ENCODE peak calls at places on chromosomes 5 and 9, in seven cellular contexts. One of them, this sample, is unnamed.

GRCh38 chr9:8850916-8851315 is 1051.3 kb upstream of the DMAC1 start:
- DNase-seq in A673: no peak
- DNase-seq in GM12878: no peak
- DNase-seq in HCT116: no peak
- DNase-seq in Peyer's patch: no peak
- DNase-seq in body of pancreas: no peak
- DNase-seq in cardiac muscle cell: peak
- DNase-seq in this sample: no peak

GRCh38 chr9:92564479-92564878 is 28.7 kb upstream of the ECM2 start:
- DNase-seq in A673: no peak
- DNase-seq in GM12878: no peak
- DNase-seq in HCT116: no peak
- DNase-seq in Peyer's patch: no peak
- DNase-seq in body of pancreas: no peak
- DNase-seq in cardiac muscle cell: no peak
- DNase-seq in this sample: no peak

GRCh38 chr9:118583414-118583813 is 785.8 kb downstream of the BRINP1 start:
- DNase-seq in A673: no peak
- DNase-seq in GM12878: no peak
- DNase-seq in HCT116: no peak
- DNase-seq in Peyer's patch: no peak
- DNase-seq in body of pancreas: no peak
- DNase-seq in cardiac muscle cell: no peak
- DNase-seq in this sample: no peak

GRCh38 chr9:135990468-135991429 is 29.6 kb upstream of the UBAC1 start:
- DNase-seq in A673: peak
- DNase-seq in GM12878: no peak
- DNase-seq in HCT116: peak
- DNase-seq in Peyer's patch: peak
- DNase-seq in body of pancreas: peak
- DNase-seq in cardiac muscle cell: peak
- DNase-seq in this sample: no peak

GRCh38 chr5:34684281-34684979 is 28.3 kb downstream of the RAI14 start:
- DNase-seq in A673: peak
- DNase-seq in GM12878: no peak
- DNase-seq in HCT116: peak
- DNase-seq in Peyer's patch: no peak
- DNase-seq in body of pancreas: peak
- DNase-seq in cardiac muscle cell: peak
- DNase-seq in this sample: no peak

GRCh38 chr9:124941689-124942561 is 1.0 kb upstream of the GOLGA1 start:
- DNase-seq in A673: peak
- DNase-seq in GM12878: peak
- DNase-seq in HCT116: peak
- DNase-seq in Peyer's patch: peak
- DNase-seq in body of pancreas: peak
- DNase-seq in cardiac muscle cell: peak
- DNase-seq in this sample: peak

GRCh38 chr5:113256671-113257452 is 177.9 kb downstream of the TSSK1B start:
- DNase-seq in A673: no peak
- DNase-seq in GM12878: no peak
- DNase-seq in HCT116: no peak
- DNase-seq in Peyer's patch: no peak
- DNase-seq in body of pancreas: no peak
- DNase-seq in cardiac muscle cell: no peak
- DNase-seq in this sample: no peak

GRCh38 chr9:112194969-112195431 is 19.9 kb upstream of the SUSD1 start:
- DNase-seq in A673: no peak
- DNase-seq in GM12878: no peak
- DNase-seq in HCT116: no peak
- DNase-seq in Peyer's patch: no peak
- DNase-seq in body of pancreas: no peak
- DNase-seq in cardiac muscle cell: no peak
- DNase-seq in this sample: no peak

GRCh38 chr5:126450388-126450787 is 27.2 kb downstream of the GRAMD2B start:
- DNase-seq in A673: no peak
- DNase-seq in GM12878: no peak
- DNase-seq in HCT116: no peak
- DNase-seq in Peyer's patch: no peak
- DNase-seq in body of pancreas: no peak
- DNase-seq in cardiac muscle cell: no peak
- DNase-seq in this sample: no peak

GRCh38 chr5:61450880-61451279 is 118.8 kb downstream of the ZSWIM6 start:
- DNase-seq in A673: peak
- DNase-seq in GM12878: no peak
- DNase-seq in HCT116: peak
- DNase-seq in Peyer's patch: no peak
- DNase-seq in body of pancreas: peak
- DNase-seq in cardiac muscle cell: no peak
- DNase-seq in this sample: no peak

GRCh38 chr9:92506184-92506857 is 24.0 kb upstream of the ASPN start:
- DNase-seq in A673: peak
- DNase-seq in GM12878: no peak
- DNase-seq in HCT116: no peak
- DNase-seq in Peyer's patch: no peak
- DNase-seq in body of pancreas: peak
- DNase-seq in cardiac muscle cell: no peak
- DNase-seq in this sample: no peak

GRCh38 chr5:150161242-150162141 is 5.1 kb upstream of the CDX1 start:
- DNase-seq in A673: peak
- DNase-seq in GM12878: no peak
- DNase-seq in HCT116: peak
- DNase-seq in Peyer's patch: peak
- DNase-seq in body of pancreas: peak
- DNase-seq in cardiac muscle cell: peak
- DNase-seq in this sample: peak

GRCh38 chr5:44807269-44807668 is 1.5 kb upstream of the MRPS30 start:
- DNase-seq in A673: no peak
- DNase-seq in GM12878: no peak
- DNase-seq in HCT116: no peak
- DNase-seq in Peyer's patch: no peak
- DNase-seq in body of pancreas: no peak
- DNase-seq in cardiac muscle cell: no peak
- DNase-seq in this sample: no peak

GRCh38 chr5:154782326-154782725 is 27.1 kb downstream of the LARP1 start:
- DNase-seq in A673: no peak
- DNase-seq in GM12878: no peak
- DNase-seq in HCT116: no peak
- DNase-seq in Peyer's patch: no peak
- DNase-seq in body of pancreas: no peak
- DNase-seq in cardiac muscle cell: peak
- DNase-seq in this sample: no peak

GRCh38 chr5:9498541-9499497 is 47.1 kb downstream of the SEMA5A start:
- DNase-seq in A673: peak
- DNase-seq in GM12878: no peak
- DNase-seq in HCT116: no peak
- DNase-seq in Peyer's patch: no peak
- DNase-seq in body of pancreas: peak
- DNase-seq in cardiac muscle cell: peak
- DNase-seq in this sample: no peak

GRCh38 chr5:1509346-1510085 is 14.2 kb downstream of the LPCAT1 start:
- DNase-seq in A673: no peak
- DNase-seq in GM12878: no peak
- DNase-seq in HCT116: no peak
- DNase-seq in Peyer's patch: peak
- DNase-seq in body of pancreas: no peak
- DNase-seq in cardiac muscle cell: no peak
- DNase-seq in this sample: peak

GRCh38 chr9:92749934-92750315 is 14.7 kb downstream of the BICD2 start:
- DNase-seq in A673: no peak
- DNase-seq in GM12878: no peak
- DNase-seq in HCT116: no peak
- DNase-seq in Peyer's patch: no peak
- DNase-seq in body of pancreas: no peak
- DNase-seq in cardiac muscle cell: no peak
- DNase-seq in this sample: no peak

GRCh38 chr5:31502506-31502905 is 29.4 kb downstream of the DROSHA start:
- DNase-seq in A673: no peak
- DNase-seq in GM12878: no peak
- DNase-seq in HCT116: no peak
- DNase-seq in Peyer's patch: no peak
- DNase-seq in body of pancreas: no peak
- DNase-seq in cardiac muscle cell: no peak
- DNase-seq in this sample: peak

GRCh38 chr9:134487066-134487710 is 154.4 kb upstream of the COL5A1 start:
- DNase-seq in A673: no peak
- DNase-seq in GM12878: no peak
- DNase-seq in HCT116: no peak
- DNase-seq in Peyer's patch: peak
- DNase-seq in body of pancreas: no peak
- DNase-seq in cardiac muscle cell: no peak
- DNase-seq in this sample: peak

GRCh38 chr9:137740311-137740710 is 121.5 kb downstream of the EHMT1 start:
- DNase-seq in A673: peak
- DNase-seq in GM12878: no peak
- DNase-seq in HCT116: no peak
- DNase-seq in Peyer's patch: no peak
- DNase-seq in body of pancreas: peak
- DNase-seq in cardiac muscle cell: peak
- DNase-seq in this sample: no peak

GRCh38 chr5:146007270-146007669 is 70.9 kb downstream of the SH3RF2 start:
- DNase-seq in A673: peak
- DNase-seq in GM12878: no peak
- DNase-seq in HCT116: peak
- DNase-seq in Peyer's patch: no peak
- DNase-seq in body of pancreas: no peak
- DNase-seq in cardiac muscle cell: no peak
- DNase-seq in this sample: no peak
- TF ChIP-seq CTCF in A673: peak
- TF ChIP-seq CTCF in GM12878: no peak
- TF ChIP-seq CTCF in HCT116: peak
- TF ChIP-seq CTCF in Peyer's patch: peak
- TF ChIP-seq CTCF in body of pancreas: no peak
- TF ChIP-seq CTCF in cardiac muscle cell: peak
- TF ChIP-seq CTCF in this sample: no peak

DNA sequence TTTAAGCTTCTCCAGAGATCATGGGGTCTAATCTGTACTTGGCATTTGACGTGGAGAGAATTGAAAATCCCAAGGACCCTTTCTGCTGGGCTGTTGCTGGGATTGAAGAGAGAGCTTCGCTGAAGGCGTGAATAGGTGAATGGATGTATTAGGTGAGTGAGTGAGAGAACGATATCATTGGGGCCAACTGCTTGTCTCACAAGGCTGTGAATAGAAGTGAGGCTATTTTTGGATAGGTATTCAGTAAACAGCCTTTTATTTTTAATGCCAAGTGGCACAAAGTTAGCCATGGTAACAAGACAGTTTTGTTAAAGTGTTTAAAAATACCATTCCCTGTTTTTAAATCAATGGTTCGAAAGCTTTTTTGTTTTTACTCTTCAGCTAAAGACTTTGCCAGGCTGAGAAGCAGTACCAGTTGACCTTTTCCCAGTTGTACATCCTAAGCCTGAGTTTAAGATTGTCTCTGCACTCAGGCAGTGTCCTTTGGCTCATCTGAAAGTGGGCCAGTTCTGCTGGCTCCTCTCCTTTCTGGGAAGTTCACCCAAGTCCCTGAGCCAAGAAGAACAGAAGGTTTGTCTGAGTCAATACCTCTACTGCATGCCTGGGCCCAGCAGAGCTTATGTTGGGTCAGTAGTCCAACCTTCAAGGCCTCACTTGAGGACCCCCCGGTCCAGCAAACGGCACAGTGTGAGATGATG is 156.4 kb downstream of the MACROH2A1 start:
- DNase-seq in A673: no peak
- DNase-seq in GM12878: no peak
- DNase-seq in HCT116: no peak
- DNase-seq in Peyer's patch: peak
- DNase-seq in body of pancreas: no peak
- DNase-seq in cardiac muscle cell: no peak
- DNase-seq in this sample: no peak
- H3K4me3 ChIP-seq in A673: no peak
- H3K4me3 ChIP-seq in GM12878: no peak
- H3K4me3 ChIP-seq in HCT116: no peak
- H3K4me3 ChIP-seq in Peyer's patch: no peak
- H3K4me3 ChIP-seq in body of pancreas: no peak
- H3K4me3 ChIP-seq in cardiac muscle cell: no peak
- H3K4me3 ChIP-seq in this sample: no peak

GRCh38 chr5:179268966-179269693 is 76.1 kb downstream of the ADAMTS2 start:
- DNase-seq in A673: no peak
- DNase-seq in GM12878: no peak
- DNase-seq in HCT116: no peak
- DNase-seq in Peyer's patch: peak
- DNase-seq in body of pancreas: no peak
- DNase-seq in cardiac muscle cell: no peak
- DNase-seq in this sample: no peak

GRCh38 chr5:179269781-179270543 is 75.3 kb downstream of the ADAMTS2 start:
- DNase-seq in A673: no peak
- DNase-seq in GM12878: no peak
- DNase-seq in HCT116: no peak
- DNase-seq in Peyer's patch: peak
- DNase-seq in body of pancreas: no peak
- DNase-seq in cardiac muscle cell: no peak
- DNase-seq in this sample: no peak

GRCh38 chr5:179267671-179268071 is 77.6 kb downstream of the ADAMTS2 start:
- DNase-seq in A673: no peak
- DNase-seq in GM12878: no peak
- DNase-seq in HCT116: no peak
- DNase-seq in Peyer's patch: peak
- DNase-seq in body of pancreas: no peak
- DNase-seq in cardiac muscle cell: no peak
- DNase-seq in this sample: peak

GRCh38 chr5:179267071-179267670 is 78.1 kb downstream of the ADAMTS2 start:
- DNase-seq in A673: no peak
- DNase-seq in GM12878: no peak
- DNase-seq in HCT116: no peak
- DNase-seq in Peyer's patch: peak
- DNase-seq in body of pancreas: no peak
- DNase-seq in cardiac muscle cell: no peak
- DNase-seq in this sample: peak

DNA sequence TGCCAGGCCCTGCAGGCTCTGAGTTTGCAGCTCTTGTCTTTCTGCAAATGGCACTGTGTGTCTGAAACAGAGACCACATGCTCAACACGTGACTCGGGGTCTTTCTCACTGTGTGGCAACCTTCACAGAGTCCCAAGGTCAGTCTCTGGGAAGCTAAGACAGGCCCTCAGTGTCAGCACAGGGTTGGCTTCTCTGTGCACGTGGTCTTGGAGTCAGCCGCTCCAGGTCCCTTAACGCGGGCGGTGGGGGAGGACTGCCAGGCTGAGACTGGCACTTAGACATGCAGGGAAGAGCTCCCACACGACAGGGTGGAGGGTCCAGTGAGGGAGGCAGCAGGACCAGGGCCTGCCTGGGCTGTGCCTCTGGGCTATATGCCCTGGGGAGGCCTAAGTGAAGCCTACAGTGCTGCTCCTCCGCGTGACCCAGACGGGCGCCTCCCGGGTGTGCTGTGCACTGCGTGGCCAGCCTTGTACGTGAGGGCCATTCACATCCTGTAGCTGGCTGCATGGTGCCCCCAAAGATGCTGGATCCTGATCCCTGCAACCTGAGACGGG is 76.8 kb downstream of the ADAMTS2 start:
- DNase-seq in A673: no peak
- DNase-seq in GM12878: no peak
- DNase-seq in HCT116: no peak
- DNase-seq in Peyer's patch: peak
- DNase-seq in body of pancreas: no peak
- DNase-seq in cardiac muscle cell: no peak
- DNase-seq in this sample: peak
- H3K27ac ChIP-seq in A673: no peak
- H3K27ac ChIP-seq in GM12878: no peak
- H3K27ac ChIP-seq in HCT116: no peak
- H3K27ac ChIP-seq in Peyer's patch: no peak
- H3K27ac ChIP-seq in body of pancreas: no peak
- H3K27ac ChIP-seq in cardiac muscle cell: no peak
- H3K27ac ChIP-seq in this sample: no peak

GRCh38 chr9:16726023-16726422 is 144.4 kb downstream of the BNC2 start:
- DNase-seq in A673: peak
- DNase-seq in GM12878: no peak
- DNase-seq in HCT116: no peak
- DNase-seq in Peyer's patch: no peak
- DNase-seq in body of pancreas: no peak
- DNase-seq in cardiac muscle cell: no peak
- DNase-seq in this sample: no peak
- TF ChIP-seq CTCF in A673: peak
- TF ChIP-seq CTCF in GM12878: peak
- TF ChIP-seq CTCF in HCT116: no peak
- TF ChIP-seq CTCF in Peyer's patch: no peak
- TF ChIP-seq CTCF in body of pancreas: no peak
- TF ChIP-seq CTCF in cardiac muscle cell: no peak
- TF ChIP-seq CTCF in this sample: no peak